ENCODE peak calls at places on chromosomes 1 and 21, in four cellular contexts. One of them, this sample, is unnamed.

GRCh38 chr1:175839678-175840669 is 96.6 kb upstream of the TNR start:
- DNase-seq in OCI-LY7: no peak
- DNase-seq in heart right ventricle: no peak
- DNase-seq in mesendoderm: no peak
- DNase-seq in this sample: no peak

GRCh38 chr1:114853584-114853983 is 1.1 kb upstream of the SYCP1 start:
- DNase-seq in heart right ventricle: no peak
- DNase-seq in mesendoderm: no peak
- DNase-seq in OCI-LY7: no peak
- DNase-seq in this sample: no peak

GRCh38 chr1:58155418-58156123 is 391.0 kb downstream of the OMA1 start:
- DNase-seq in OCI-LY7: peak; percentile 2
- DNase-seq in heart right ventricle: peak; percentile 44
- DNase-seq in mesendoderm: peak; percentile 76
- DNase-seq in this sample: no peak

GRCh38 chr1:110309768-110310167 is 29.4 kb upstream of the RBM15 start:
- DNase-seq in OCI-LY7: no peak
- DNase-seq in mesendoderm: no peak
- DNase-seq in heart right ventricle: no peak
- DNase-seq in this sample: no peak

GRCh38 chr1:30707412-30708360 is 15.7 kb downstream of the MATN1 start:
- DNase-seq in OCI-LY7: peak; percentile 65
- DNase-seq in heart right ventricle: peak; percentile 58
- DNase-seq in mesendoderm: peak; percentile 87
- DNase-seq in this sample: peak; percentile 77

GRCh38 chr1:155177192-155177917 is 3.7 kb downstream of the TRIM46 start:
- DNase-seq in heart right ventricle: no peak
- DNase-seq in OCI-LY7: no peak
- DNase-seq in mesendoderm: no peak
- DNase-seq in this sample: no peak

GRCh38 chr1:178660484-178660883 is 64.6 kb upstream of the RALGPS2 start:
- DNase-seq in mesendoderm: no peak
- DNase-seq in OCI-LY7: no peak
- DNase-seq in heart right ventricle: no peak
- DNase-seq in this sample: no peak

GRCh38 chr1:112673589-112674439 is 645 bp upstream of the MOV10 start:
- DNase-seq in OCI-LY7: peak; percentile 52
- DNase-seq in mesendoderm: peak; percentile 59
- DNase-seq in heart right ventricle: peak; percentile 42
- DNase-seq in this sample: peak; percentile 78

GRCh38 chr1:114336360-114336759 is 174.6 kb downstream of the TRIM33 start:
- DNase-seq in heart right ventricle: no peak
- DNase-seq in mesendoderm: no peak
- DNase-seq in OCI-LY7: no peak
- DNase-seq in this sample: no peak

GRCh38 chr1:102182603-102183260 is 186.0 kb upstream of the OLFM3 start:
- DNase-seq in mesendoderm: no peak
- DNase-seq in OCI-LY7: no peak
- DNase-seq in heart right ventricle: no peak
- DNase-seq in this sample: no peak

DNA sequence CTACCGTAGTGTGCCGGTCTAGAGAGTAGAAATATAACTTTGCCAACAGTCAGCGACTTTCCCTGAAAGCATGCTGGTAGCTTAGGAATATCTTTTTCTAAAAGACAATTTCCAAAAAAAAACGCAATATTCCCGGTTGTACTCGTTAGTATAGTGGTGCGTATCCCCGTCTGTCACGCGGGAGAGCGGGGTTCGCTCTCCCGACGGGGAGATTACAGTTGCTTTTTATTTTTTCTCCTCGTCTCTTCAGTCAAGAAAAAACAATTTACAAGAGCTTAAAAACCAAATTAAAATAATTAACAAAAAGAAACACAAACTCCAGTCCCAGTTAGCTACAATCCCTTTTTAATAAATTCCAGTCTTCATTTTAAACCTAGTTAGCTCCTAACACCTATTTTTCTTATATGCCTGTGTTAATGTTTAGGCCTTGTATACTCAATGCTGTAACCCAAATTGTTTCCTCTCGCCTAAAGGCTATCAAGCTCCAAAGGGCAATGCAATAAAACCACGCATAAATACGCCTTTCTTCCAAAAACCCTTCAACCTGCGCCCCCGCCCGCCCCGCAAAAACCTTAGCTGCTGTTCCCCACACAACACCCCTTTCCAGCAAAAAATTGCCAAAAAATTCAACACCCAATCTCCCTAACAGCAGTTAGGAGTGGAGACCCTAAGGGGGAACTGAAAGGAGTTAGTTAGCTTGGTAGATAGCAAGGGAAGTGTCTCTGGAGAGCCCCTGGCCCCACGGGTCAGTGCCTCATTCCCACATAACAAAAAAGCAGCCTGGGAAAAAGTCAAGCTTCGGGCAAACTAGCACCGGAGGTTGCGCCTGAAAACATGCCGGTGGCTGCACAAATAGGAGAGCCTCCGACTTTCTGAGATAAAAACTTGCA is 7.9 kb downstream of the HSPA6 start:
- DNase-seq in mesendoderm: peak; percentile 50
- DNase-seq in heart right ventricle: no peak
- DNase-seq in OCI-LY7: no peak
- DNase-seq in this sample: no peak
- H3K4me3 ChIP-seq in mesendoderm: peak overlapping the region; percentile 19
- H3K4me3 ChIP-seq in heart right ventricle: no peak overlapping the region
- H3K4me3 ChIP-seq in OCI-LY7: no peak overlapping the region
- H3K4me3 ChIP-seq in this sample: peak overlapping the region; percentile 1

GRCh38 chr1:21847223-21848205 is 35.4 kb downstream of the LDLRAD2 start:
- DNase-seq in OCI-LY7: no peak
- DNase-seq in heart right ventricle: no peak
- DNase-seq in mesendoderm: no peak
- DNase-seq in this sample: no peak

GRCh38 chr1:21852282-21853129 is 40.4 kb downstream of the LDLRAD2 start:
- DNase-seq in mesendoderm: no peak
- DNase-seq in heart right ventricle: no peak
- DNase-seq in OCI-LY7: peak; percentile 63
- DNase-seq in this sample: no peak

GRCh38 chr1:21851430-21852250 is 39.6 kb downstream of the LDLRAD2 start:
- DNase-seq in OCI-LY7: no peak
- DNase-seq in mesendoderm: no peak
- DNase-seq in heart right ventricle: no peak
- DNase-seq in this sample: no peak

GRCh38 chr1:21848524-21849174 is 36.6 kb downstream of the LDLRAD2 start:
- DNase-seq in OCI-LY7: no peak
- DNase-seq in heart right ventricle: no peak
- DNase-seq in mesendoderm: no peak
- DNase-seq in this sample: no peak

DNA sequence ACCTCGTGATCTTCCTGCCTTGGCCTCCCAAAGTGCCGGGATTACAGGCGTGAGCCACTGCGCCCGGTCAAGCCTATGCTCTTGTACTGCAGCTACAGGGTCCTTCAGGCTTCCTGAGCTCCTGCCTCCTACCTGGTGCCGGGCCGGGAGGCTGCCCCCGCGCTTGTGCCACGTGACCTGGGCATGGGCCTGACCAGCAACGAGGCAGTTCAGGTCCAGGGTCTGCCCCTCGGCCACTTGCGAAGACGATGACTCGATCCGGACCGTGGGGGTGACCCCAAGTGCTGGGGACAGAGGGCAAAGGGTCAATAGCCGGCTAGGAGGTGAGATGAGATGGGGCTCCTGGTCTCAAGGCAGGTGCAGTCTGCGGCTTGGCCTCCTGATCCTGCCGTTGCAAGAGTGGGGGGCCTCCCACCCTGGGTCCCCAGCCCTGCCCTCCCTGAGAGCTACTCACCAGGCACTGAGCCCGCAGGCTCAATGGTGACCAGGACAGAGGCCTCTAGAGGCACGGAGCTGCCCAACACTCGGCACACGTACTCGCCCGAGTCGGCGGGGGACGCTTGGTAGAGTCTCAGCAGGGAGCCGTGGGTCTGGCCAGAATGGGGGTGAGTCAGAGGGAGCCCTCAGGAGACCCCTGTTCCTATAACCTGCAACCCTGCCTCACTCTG is 38.0 kb downstream of the LDLRAD2 start:
- DNase-seq in OCI-LY7: no peak
- DNase-seq in mesendoderm: no peak
- DNase-seq in heart right ventricle: no peak
- DNase-seq in this sample: no peak
- H3K36me3 ChIP-seq in OCI-LY7: no peaks in the 10 kb centered on the region
- H3K36me3 ChIP-seq in mesendoderm: peaks cover 6% of the 10 kb centered on the region
- H3K36me3 ChIP-seq in heart right ventricle: peaks cover 100% of the 10 kb centered on the region
- H3K36me3 ChIP-seq in this sample: peaks cover 100% of the 10 kb centered on the region

DNA sequence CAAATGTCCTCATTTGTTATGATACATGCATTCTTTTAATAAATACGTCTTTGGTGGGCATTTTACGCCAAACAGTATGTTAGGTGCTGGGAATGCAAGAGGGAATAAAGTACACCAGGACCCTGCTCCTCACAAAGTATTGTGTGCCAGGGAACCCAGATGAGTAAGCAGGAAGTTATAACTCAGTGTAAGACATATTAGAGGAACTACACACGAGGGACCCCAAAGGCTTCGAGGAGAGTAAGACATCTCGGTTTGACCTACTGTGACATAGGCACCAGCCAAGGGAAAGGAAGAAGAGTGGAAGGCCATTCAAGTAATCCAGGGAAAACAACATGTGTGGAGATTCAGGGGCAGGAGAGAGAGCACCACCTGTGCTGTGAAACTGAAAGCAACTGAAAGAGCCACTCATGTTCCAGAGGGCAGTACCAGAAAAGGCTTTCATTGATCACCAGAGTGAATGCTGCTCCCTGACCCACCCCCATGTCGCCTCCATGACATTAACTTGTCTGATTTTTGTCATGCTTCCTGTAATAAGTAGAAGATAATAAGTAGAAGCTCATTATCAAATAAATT is 542.5 kb upstream of the PKN2 start:
- DNase-seq in mesendoderm: no peak
- DNase-seq in OCI-LY7: no peak
- DNase-seq in heart right ventricle: no peak
- DNase-seq in this sample: no peak
- H3K4me3 ChIP-seq in mesendoderm: no peak overlapping the region
- H3K4me3 ChIP-seq in OCI-LY7: no peak overlapping the region
- H3K4me3 ChIP-seq in heart right ventricle: no peak overlapping the region
- H3K4me3 ChIP-seq in this sample: no peak overlapping the region

DNA sequence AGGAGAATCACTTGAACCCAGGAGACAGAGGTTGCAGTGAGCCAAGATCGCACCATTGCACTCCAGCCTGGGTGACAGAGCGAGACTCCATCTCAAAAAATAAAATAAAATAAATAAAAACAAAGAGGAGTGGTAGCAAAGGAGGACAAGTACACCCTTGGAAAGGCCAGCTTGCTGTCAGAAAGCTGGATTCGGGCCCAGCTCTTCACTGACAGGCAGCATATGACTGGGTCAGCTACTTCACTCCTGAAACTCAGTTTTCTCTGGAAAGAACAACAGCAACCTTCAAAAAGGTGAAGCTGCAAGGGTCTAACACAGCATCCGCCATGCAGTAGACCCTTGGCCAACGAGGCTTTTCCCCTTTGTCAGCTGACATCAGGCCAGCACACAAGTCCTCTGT is 156.0 kb upstream of the TIAM1 start:
- DNase-seq in OCI-LY7: no peak
- DNase-seq in mesendoderm: no peak
- DNase-seq in heart right ventricle: no peak
- DNase-seq in this sample: no peak
- H3K36me3 ChIP-seq in OCI-LY7: no peaks in the 10 kb centered on the region
- H3K36me3 ChIP-seq in mesendoderm: no peaks in the 10 kb centered on the region
- H3K36me3 ChIP-seq in heart right ventricle: no peaks in the 10 kb centered on the region
- H3K36me3 ChIP-seq in this sample: no peaks in the 10 kb centered on the region

GRCh38 chr1:215807218-215807617 is 240.1 kb downstream of the KCTD3 start:
- DNase-seq in OCI-LY7: no peak
- DNase-seq in heart right ventricle: no peak
- DNase-seq in mesendoderm: no peak
- DNase-seq in this sample: no peak

DNA sequence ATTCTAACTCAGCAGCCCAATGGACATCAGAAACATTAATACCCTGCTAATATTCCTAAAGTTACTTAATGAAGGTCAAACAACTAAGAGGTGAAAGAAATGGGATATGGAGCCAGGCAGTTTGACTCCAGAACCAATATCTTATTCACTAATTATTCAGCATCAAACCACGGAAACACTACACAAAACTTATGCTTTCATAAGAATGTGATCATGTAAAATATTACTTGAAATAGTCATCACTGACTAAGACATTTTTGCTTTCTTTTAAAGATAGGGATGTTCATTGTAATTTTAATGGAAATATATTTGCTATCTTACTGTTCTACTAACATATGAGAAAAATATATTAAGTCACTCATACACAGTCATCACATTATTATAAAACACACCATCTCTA is 240.8 kb downstream of the KCTD3 start:
- DNase-seq in heart right ventricle: no peak
- DNase-seq in OCI-LY7: no peak
- DNase-seq in mesendoderm: no peak
- DNase-seq in this sample: no peak
- H3K4me3 ChIP-seq in heart right ventricle: no peak overlapping the region
- H3K4me3 ChIP-seq in OCI-LY7: no peak overlapping the region
- H3K4me3 ChIP-seq in mesendoderm: no peak overlapping the region
- H3K4me3 ChIP-seq in this sample: no peak overlapping the region

GRCh38 chr1:32101233-32101681 is 6.6 kb upstream of the KPNA6 start:
- DNase-seq in heart right ventricle: no peak
- DNase-seq in OCI-LY7: no peak
- DNase-seq in mesendoderm: peak; percentile 68
- DNase-seq in this sample: no peak
- H3K36me3 ChIP-seq in heart right ventricle: peaks cover 70% of the 10 kb centered on the region
- H3K36me3 ChIP-seq in OCI-LY7: peaks cover 57% of the 10 kb centered on the region
- H3K36me3 ChIP-seq in mesendoderm: no peaks in the 10 kb centered on the region
- H3K36me3 ChIP-seq in this sample: peaks cover 18% of the 10 kb centered on the region

GRCh38 chr21:42223826-42224575 is 5.1 kb downstream of the ABCG1 start:
- DNase-seq in mesendoderm: no peak
- DNase-seq in OCI-LY7: no peak
- DNase-seq in heart right ventricle: no peak
- DNase-seq in this sample: no peak

GRCh38 chr21:42227909-42228708 is 9.2 kb downstream of the ABCG1 start:
- DNase-seq in heart right ventricle: peak; percentile 92
- DNase-seq in OCI-LY7: peak; percentile 94
- DNase-seq in mesendoderm: peak; percentile 79
- DNase-seq in this sample: peak; percentile 94

GRCh38 chr21:42222821-42223390 is 4.0 kb downstream of the ABCG1 start:
- DNase-seq in OCI-LY7: no peak
- DNase-seq in mesendoderm: no peak
- DNase-seq in heart right ventricle: no peak
- DNase-seq in this sample: no peak

GRCh38 chr21:42225042-42225441 is 6.1 kb downstream of the ABCG1 start:
- DNase-seq in mesendoderm: no peak
- DNase-seq in heart right ventricle: no peak
- DNase-seq in OCI-LY7: no peak
- DNase-seq in this sample: no peak

GRCh38 chr21:42225571-42226155 is 6.7 kb downstream of the ABCG1 start:
- DNase-seq in mesendoderm: no peak
- DNase-seq in OCI-LY7: no peak
- DNase-seq in heart right ventricle: no peak
- DNase-seq in this sample: no peak
- H3K4me3 ChIP-seq in mesendoderm: no peak overlapping the region
- H3K4me3 ChIP-seq in OCI-LY7: no peak overlapping the region
- H3K4me3 ChIP-seq in heart right ventricle: no peak overlapping the region
- H3K4me3 ChIP-seq in this sample: no peak overlapping the region